ENCODE peak calls at places on chromosomes 7 and 10, in ten cellular contexts. V is transverse colon, I is body of pancreas, W is stomach, F is suprapubic skin, P is GM12878, Y is heart left ventricle, L is prostate gland, Q is endothelial cell of umbilical vein, O is IMR-90. Z is an unnamed sample. For H3K36me3 and H3K9me3, the result is how much of the 10 kb centered on the place peaks cover.

GRCh38 chr7:69761290-69761922 is 163.1 kb downstream of the AUTS2 start:
- DNase-seq in I (no peak), Q (no peak), Y (no peak), F (no peak), P (no peak), W (no peak), O (no peak), V (no peak), L (no peak), Z (no peak)

GRCh38 chr7:125256446-125256845 is 326.8 kb upstream of the POT1 start:
- DNase-seq in F (no peak), P (no peak), L (no peak), I (no peak), V (no peak), W (no peak), Y (no peak), O (no peak), Q (no peak), Z (no peak)

GRCh38 chr7:46723003-46723402 is 801.9 kb upstream of the IGFBP3 start:
- DNase-seq in F (no peak), W (no peak), I (no peak), Y (no peak), Q (no peak), P (no peak), O (no peak), L (no peak), V (no peak), Z (no peak)

GRCh38 chr7:77351539-77352004 is 64.6 kb downstream of the GSAP start:
- DNase-seq in O (no peak), Y (peak), P (peak), Q (peak), I (no peak), L (no peak), F (no peak), W (peak), V (peak), Z (peak)

GRCh38 chr7:3042861-3043489 is 692 bp downstream of the CARD11 start:
- DNase-seq in V (peak), Y (no peak), O (no peak), L (no peak), I (no peak), Q (no peak), F (no peak), W (no peak), P (no peak), Z (peak)

GRCh38 chr7:114217026-114217425 is 197.6 kb upstream of the FOXP2 start:
- DNase-seq in F (no peak), Q (no peak), W (no peak), I (no peak), V (no peak), Y (no peak), P (no peak), L (no peak), O (no peak), Z (no peak)

GRCh38 chr7:117759950-117760640 is 113.1 kb downstream of the CTTNBP2 start:
- DNase-seq in V (no peak), F (no peak), O (peak), P (no peak), Q (no peak), L (no peak), Y (no peak), I (no peak), W (no peak), Z (no peak)

GRCh38 chr7:133674079-133674478 is 421.2 kb downstream of the EXOC4 start:
- DNase-seq in L (no peak), W (no peak), O (no peak), I (no peak), P (no peak), Q (no peak), V (no peak), Y (no peak), F (no peak), Z (no peak)

GRCh38 chr7:43164757-43165156 is 52.3 kb downstream of the HECW1 start:
- DNase-seq in W (no peak), I (no peak), O (peak), Q (peak), V (no peak), F (no peak), Y (no peak), P (peak), L (no peak), Z (no peak)

GRCh38 chr10:89591796-89592271 is 53.2 kb downstream of the PANK1 start:
- DNase-seq in P (no peak), Y (peak), F (no peak), I (peak), O (peak), W (no peak), Q (no peak), V (no peak), L (no peak), Z (no peak)

GRCh38 chr7:102101926-102102325 is 184.7 kb upstream of the SH2B2 start:
- DNase-seq in V (no peak), I (no peak), F (no peak), Y (no peak), O (no peak), W (no peak), P (no peak), L (no peak), Q (no peak), Z (no peak)

GRCh38 chr7:100247152-100247757 is 27.5 kb downstream of the PVRIG start:
- DNase-seq in L (peak), I (peak), O (peak), Y (no peak), P (no peak), V (no peak), W (peak), F (no peak), Q (peak), Z (no peak)

GRCh38 chr10:73529089-73529832 is 33.4 kb upstream of the PPP3CB start:
- DNase-seq in I (peak), Q (peak), F (no peak), W (peak), L (peak), Y (peak), O (peak), V (peak), P (peak), Z (no peak)

GRCh38 chr10:128071417-128071782 is 54.8 kb downstream of the MKI67 start:
- DNase-seq in V (peak), I (no peak), O (no peak), F (no peak), P (no peak), L (no peak), Y (peak), W (no peak), Q (no peak), Z (peak)

GRCh38 chr7:103121641-103122040 is 27.3 kb downstream of the NAPEPLD start:
- DNase-seq in W (no peak), F (no peak), Q (no peak), I (no peak), V (no peak), L (no peak), Y (no peak), P (no peak), O (no peak), Z (no peak)

GRCh38 chr10:116721991-116722392 is 20.4 kb downstream of the HSPA12A start:
- DNase-seq in I (no peak), L (no peak), Y (no peak), W (no peak), V (no peak), O (peak), P (no peak), Q (no peak), F (peak), Z (peak)

GRCh38 chr10:119608316-119609155 is 11.8 kb upstream of the TIAL1 start:
- DNase-seq in I (peak), O (peak), F (no peak), P (no peak), Q (peak), W (peak), Y (peak), V (peak), L (peak), Z (peak)

GRCh38 chr7:69968969-69969368 is 370.7 kb downstream of the AUTS2 start:
- DNase-seq in P (no peak), V (no peak), O (no peak), I (no peak), Y (no peak), W (no peak), F (no peak), Q (no peak), L (no peak), Z (no peak)

GRCh38 chr7:146146866-146147265 is 30.3 kb downstream of the CNTNAP2 start:
- DNase-seq in W (no peak), O (no peak), F (no peak), L (no peak), V (no peak), P (no peak), I (no peak), Y (no peak), Q (no peak), Z (no peak)

GRCh38 chr10:129440247-129440646 is 26.8 kb upstream of the MGMT start:
- DNase-seq in W (no peak), F (no peak), V (no peak), O (no peak), P (no peak), I (no peak), Y (no peak), Q (no peak), L (no peak), Z (no peak)

GRCh38 chr7:590731-591551 is 71.3 kb upstream of the PDGFA start:
- DNase-seq in I (no peak), W (no peak), V (no peak), Y (no peak), P (no peak), L (peak), F (no peak), O (no peak), Q (no peak), Z (no peak)

GRCh38 chr10:77350711-77351119 is 286.9 kb downstream of the KCNMA1 start:
- DNase-seq in Y (no peak), O (peak), P (no peak), W (peak), F (no peak), I (peak), Q (peak), V (no peak), L (no peak), Z (no peak)

GRCh38 chr10:61503051-61503450 is 49.9 kb upstream of the TMEM26 start:
- DNase-seq in Q (no peak), O (peak), W (no peak), L (no peak), I (no peak), P (no peak), V (no peak), Y (no peak), F (no peak), Z (no peak)

GRCh38 chr10:11178606-11179221 is 161.0 kb downstream of the CELF2 start:
- DNase-seq in Y (peak), V (peak), Q (peak), W (peak), P (peak), L (no peak), I (peak), F (no peak), O (peak), Z (peak)

GRCh38 chr7:92831716-92832622 is 4.4 kb downstream of the CDK6 start:
- DNase-seq in Q (peak), P (no peak), V (peak), I (no peak), W (no peak), O (peak), F (no peak), L (no peak), Y (no peak), Z (no peak)

GRCh38 chr7:10790910-10791309 is 182.8 kb upstream of the PHF14 start:
- DNase-seq in I (no peak), Q (no peak), W (no peak), Y (no peak), V (no peak), F (no peak), L (no peak), O (no peak), P (no peak), Z (no peak)

GRCh38 chr7:10793995-10794780 is 179.5 kb upstream of the PHF14 start:
- DNase-seq in O (no peak), Q (no peak), L (no peak), P (no peak), Y (no peak), I (no peak), F (no peak), V (no peak), W (no peak), Z (no peak)

GRCh38 chr7:10789170-10789569 is 184.5 kb upstream of the PHF14 start:
- DNase-seq in Y (no peak), Q (no peak), O (no peak), W (no peak), P (no peak), V (no peak), F (no peak), L (no peak), I (no peak), Z (no peak)
- TF ChIP-seq POLR2A in Y (no peak), Q (no peak), O (no peak), W (no peak), P (no peak), V (no peak), F (no peak), L (no peak), I (no peak), Z (no peak)

DNA sequence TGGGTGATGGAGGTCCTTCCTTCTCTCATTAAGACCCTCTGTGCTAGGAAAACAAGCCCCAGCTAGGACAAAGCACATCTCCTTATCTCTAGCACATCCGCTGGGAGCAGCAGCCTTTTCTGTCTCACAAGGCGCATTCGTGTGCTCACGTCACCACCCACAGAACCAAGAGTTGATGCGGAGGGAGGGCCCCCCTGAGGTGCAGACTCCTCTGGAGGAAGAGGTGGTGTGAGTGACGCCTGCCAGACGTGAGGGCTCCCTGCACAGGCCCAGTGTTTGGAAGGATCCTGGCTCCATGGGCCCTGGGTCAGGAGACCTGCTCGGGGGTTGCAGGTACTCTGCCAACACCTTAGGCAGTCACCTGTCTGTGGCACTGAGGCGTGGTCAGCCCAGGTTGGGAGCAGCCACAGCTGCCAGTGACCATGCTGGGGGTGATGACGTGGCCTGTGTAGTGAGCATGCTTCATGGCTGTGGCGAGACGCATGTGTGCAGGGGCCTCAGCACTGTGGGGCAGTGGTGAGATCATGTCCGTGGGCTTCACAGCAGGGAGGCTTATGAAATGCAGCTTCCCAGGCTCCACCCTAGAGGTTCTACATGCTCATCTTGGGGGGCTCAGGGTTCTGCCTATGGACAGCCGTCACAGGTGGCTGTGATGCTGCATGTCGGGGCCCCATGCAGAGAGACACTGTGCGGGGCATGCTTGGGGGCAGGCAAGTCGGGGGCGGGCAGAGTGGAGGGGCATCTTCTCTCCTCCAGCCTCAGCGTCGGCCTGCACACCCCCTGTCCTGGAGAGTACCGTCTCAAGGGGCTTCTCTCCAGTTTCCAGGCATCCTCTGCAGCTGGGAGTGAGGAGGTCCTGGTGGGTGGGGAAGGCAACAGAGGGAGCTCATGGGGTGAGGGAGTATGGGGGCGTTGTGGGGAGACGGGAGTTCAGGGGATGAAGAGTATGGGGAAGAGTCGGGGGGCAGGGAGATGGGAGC is 56.2 kb upstream of the DPYSL4 start:
- DNase-seq in I (peak), P (no peak), W (no peak), F (peak), Q (no peak), L (no peak), Y (no peak), V (no peak), O (no peak), Z (peak)
- H3K36me3 ChIP-seq in I (under half), P (under half), W (under half), F (under half), Q (under half), L (under half), Y (under half), V (under half), O (under half), Z (under half)

GRCh38 chr10:124941823-124942222 is at the start of gene ZRANB1:
- DNase-seq in V (no peak), Q (no peak), W (no peak), O (no peak), L (no peak), F (no peak), Y (no peak), I (no peak), P (no peak), Z (no peak)

GRCh38 chr10:124936813-124937212 is 5.1 kb upstream of the ZRANB1 start:
- DNase-seq in W (no peak), V (no peak), O (no peak), P (no peak), I (no peak), Q (no peak), L (no peak), Y (no peak), F (no peak), Z (no peak)

GRCh38 chr10:124939290-124939689 is 2.6 kb upstream of the ZRANB1 start:
- DNase-seq in Q (no peak), I (no peak), F (no peak), Y (no peak), V (no peak), O (no peak), P (no peak), W (no peak), L (no peak), Z (no peak)

GRCh38 chr10:124935946-124936345 is 6.0 kb upstream of the ZRANB1 start:
- DNase-seq in L (no peak), F (no peak), P (no peak), Q (no peak), Y (no peak), V (no peak), W (no peak), I (no peak), O (peak), Z (no peak)
- H3K9me3 ChIP-seq in L (under half), F (under half), P (under half), Q (under half), Y (under half), V (under half), W (under half), I (under half), O (under half), Z (under half)

GRCh38 chr10:42475168-42476098 is 162.9 kb downstream of the ZNF33B start:
- DNase-seq in O (peak), P (no peak), L (no peak), Q (peak), I (peak), F (no peak), W (no peak), Y (no peak), V (no peak), Z (peak)
- TF ChIP-seq POLR2A in O (no peak), P (no peak), L (no peak), Q (no peak), I (no peak), F (no peak), W (no peak), Y (no peak), V (no peak), Z (no peak)